ENCODE peak calls at places on chromosomes 13 and 19, in five cellular contexts. E is GM12865, N is lower lobe of right lung, X is HepG2, F is GM20000. T is an unnamed sample.

GRCh38 chr19:36497001-36497400 is 7.6 kb upstream of the ZNF566 start:
- DNase-seq in E (no peak), N (no peak), X (no peak), F (no peak), T (no peak)

GRCh38 chr13:40876020-40876738 is 86.8 kb downstream of the SLC25A15 start:
- DNase-seq in E (no peak), N (no peak), X (no peak), F (no peak), T (no peak)

GRCh38 chr19:49357186-49357585 is 5.0 kb downstream of the TEAD2 start:
- DNase-seq in E (no peak), N (no peak), X (no peak), F (no peak), T (no peak)

GRCh38 chr19:45075215-45076028 is 856 bp downstream of the ZNF296 start:
- DNase-seq in E (peak), N (peak), X (peak), F (peak), T (no peak)

GRCh38 chr19:15631817-15632216 is 8.9 kb upstream of the CYP4F3 start:
- DNase-seq in E (peak), N (no peak), X (peak), F (no peak), T (no peak)

GRCh38 chr13:25901460-25902376 is 150.1 kb downstream of the SHISA2 start:
- DNase-seq in E (peak), N (no peak), X (peak), F (peak), T (no peak)

GRCh38 chr19:47309608-47310007 is at the start of gene C5AR1:
- DNase-seq in E (peak), N (peak), X (no peak), F (no peak), T (no peak)

GRCh38 chr13:41199526-41199925 is 5.2 kb upstream of the KBTBD7 start:
- DNase-seq in E (peak), N (no peak), X (no peak), F (peak), T (no peak)

GRCh38 chr13:49353908-49354307 is 90.0 kb downstream of the CAB39L start:
- DNase-seq in E (no peak), N (no peak), X (no peak), F (no peak), T (no peak)

GRCh38 chr13:80245162-80245733 is 95.7 kb downstream of the SPRY2 start:
- DNase-seq in E (no peak), N (no peak), X (no peak), F (no peak), T (no peak)

GRCh38 chr13:86368924-86369323 is 569.7 kb upstream of the SLITRK6 start:
- DNase-seq in E (no peak), N (no peak), X (no peak), F (no peak), T (no peak)

DNA sequence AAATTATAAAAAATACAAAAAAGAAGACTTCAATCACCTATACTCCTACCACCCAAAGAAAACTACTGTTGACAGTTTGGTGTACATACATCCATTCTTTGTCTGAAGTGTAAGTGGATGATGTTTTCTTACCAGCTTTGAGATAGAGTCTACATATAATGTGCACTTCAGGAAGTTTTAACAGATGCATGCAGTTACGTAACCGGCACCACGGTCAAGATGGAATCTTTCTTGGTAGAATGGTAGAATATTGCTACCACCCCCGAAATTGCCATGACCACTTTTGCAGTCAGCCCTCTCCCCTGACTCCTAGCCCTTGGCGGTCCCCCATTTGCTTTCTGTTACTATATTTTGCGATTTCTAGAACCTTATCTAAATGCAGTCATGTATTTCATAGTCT is 1.4 kb downstream of the CUL4A start:
- DNase-seq in E (no peak), N (no peak), X (no peak), F (no peak), T (no peak)
- TF ChIP-seq CTCF in E (no peak), N (no peak), X (no peak), F (no peak), T (no peak)

GRCh38 chr19:30222428-30222873 is 149.7 kb upstream of the ZNF536 start:
- DNase-seq in E (peak), N (no peak), X (no peak), F (peak), T (no peak)

GRCh38 chr19:30224689-30225606 is 147.2 kb upstream of the ZNF536 start:
- DNase-seq in E (no peak), N (no peak), X (no peak), F (no peak), T (no peak)

GRCh38 chr19:30223866-30224688 is 148.1 kb upstream of the ZNF536 start:
- DNase-seq in E (no peak), N (no peak), X (no peak), F (no peak), T (no peak)

GRCh38 chr19:30221176-30221575 is 151.0 kb upstream of the ZNF536 start:
- DNase-seq in E (no peak), N (no peak), X (no peak), F (no peak), T (no peak)

DNA sequence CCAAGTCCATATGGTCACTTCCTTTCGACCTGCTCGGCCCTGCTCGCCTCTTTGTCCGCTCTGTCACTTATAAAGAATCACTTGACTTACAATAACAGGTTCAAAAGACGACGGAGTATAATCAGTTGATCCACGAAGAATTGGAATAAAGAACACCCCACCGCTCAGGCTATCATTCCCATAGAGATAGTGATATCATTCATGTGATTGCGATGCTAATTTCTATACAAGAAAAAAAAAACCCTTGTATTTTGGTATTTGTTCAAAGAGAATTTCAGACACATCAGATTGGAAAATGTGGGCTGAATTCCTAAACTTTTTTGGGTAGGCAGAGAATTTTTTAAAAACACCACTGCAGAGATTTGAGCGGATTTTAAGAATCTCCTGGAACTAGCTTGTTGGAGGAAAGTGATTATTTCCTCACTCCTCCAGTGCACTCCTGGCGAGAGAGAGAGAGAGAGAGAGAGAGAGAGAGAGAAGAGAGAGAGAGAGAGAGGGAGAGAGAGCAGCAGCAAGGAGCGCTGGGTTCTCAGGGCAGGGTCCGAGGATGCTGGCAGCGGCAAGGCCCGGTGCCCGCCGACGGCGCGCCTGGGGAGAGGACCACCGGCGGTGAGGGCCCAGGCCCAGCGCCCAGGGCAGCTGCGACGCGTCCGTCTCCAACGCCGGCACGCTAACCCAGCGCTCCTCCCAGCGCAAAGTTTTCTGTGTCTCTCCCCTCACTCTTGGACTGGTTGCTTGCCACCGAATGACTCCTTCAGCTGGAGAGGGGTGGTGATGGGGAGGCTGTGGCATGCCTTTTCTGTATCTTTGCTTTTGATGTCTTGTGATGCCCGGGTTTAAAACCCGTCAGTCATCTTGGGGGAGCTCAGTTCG is 149.0 kb upstream of the ZNF536 start:
- DNase-seq in E (no peak), N (no peak), X (no peak), F (no peak), T (no peak)
- TF ChIP-seq CTCF in E (no peak), N (no peak), X (no peak), F (no peak), T (no peak)

DNA sequence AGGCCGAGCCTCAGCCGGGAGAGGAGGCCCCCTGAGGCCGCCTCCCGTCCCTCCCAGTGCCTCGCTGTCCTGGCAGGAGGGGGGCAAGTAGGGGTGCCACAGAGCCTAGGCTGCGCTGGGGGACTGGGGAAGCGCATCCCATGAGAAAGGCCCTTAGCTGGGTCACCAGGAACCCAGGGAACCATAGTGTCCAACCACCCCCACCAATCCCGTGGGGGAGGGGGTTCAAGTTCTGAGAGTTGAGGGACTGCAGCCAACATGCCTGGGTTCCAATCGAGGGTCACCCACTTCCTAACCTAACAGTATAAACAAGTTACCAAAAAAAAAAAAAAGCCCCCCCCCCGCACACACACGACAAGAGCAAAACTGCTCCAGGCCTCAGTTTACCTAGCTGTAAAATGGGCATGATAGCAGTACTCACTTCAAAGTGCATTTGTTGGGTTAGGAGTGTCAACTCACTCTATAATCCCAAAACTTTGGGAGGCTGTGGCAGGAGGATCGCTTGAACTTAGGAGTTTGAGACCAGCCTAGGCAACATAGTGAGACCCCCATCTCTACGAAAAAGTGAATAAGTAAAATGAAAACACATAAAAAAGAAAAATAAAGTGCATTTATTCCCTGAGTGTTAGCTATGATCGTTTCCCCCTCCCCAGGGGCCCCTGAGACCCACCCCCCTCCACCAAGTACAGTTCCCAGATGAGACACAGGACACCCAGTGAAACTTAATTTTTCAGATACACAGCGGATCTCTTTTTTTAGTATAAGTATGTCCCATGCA is 28.8 kb upstream of the NANOS3 start:
- DNase-seq in E (no peak), N (no peak), X (no peak), F (no peak), T (no peak)
- TF ChIP-seq CTCF in E (no peak), N (no peak), X (no peak), F (no peak), T (no peak)

GRCh38 chr13:45728759-45729158 is 26.6 kb downstream of the CBY2 start:
- DNase-seq in E (peak), N (no peak), X (peak), F (peak), T (no peak)
- TF ChIP-seq CTCF in E (peak), N (no peak), X (peak), F (peak), T (peak)

GRCh38 chr19:18849838-18850400 is 18.2 kb downstream of the UPF1 start:
- DNase-seq in E (peak), N (no peak), X (no peak), F (no peak), T (no peak)

GRCh38 chr19:18850560-18851375 is 19.0 kb downstream of the UPF1 start:
- DNase-seq in E (no peak), N (no peak), X (no peak), F (no peak), T (no peak)

GRCh38 chr19:18846862-18847515 is 15.2 kb downstream of the UPF1 start:
- DNase-seq in E (peak), N (peak), X (peak), F (peak), T (no peak)

GRCh38 chr19:18847516-18848463 is 16.0 kb downstream of the UPF1 start:
- DNase-seq in E (no peak), N (peak), X (no peak), F (no peak), T (no peak)

DNA sequence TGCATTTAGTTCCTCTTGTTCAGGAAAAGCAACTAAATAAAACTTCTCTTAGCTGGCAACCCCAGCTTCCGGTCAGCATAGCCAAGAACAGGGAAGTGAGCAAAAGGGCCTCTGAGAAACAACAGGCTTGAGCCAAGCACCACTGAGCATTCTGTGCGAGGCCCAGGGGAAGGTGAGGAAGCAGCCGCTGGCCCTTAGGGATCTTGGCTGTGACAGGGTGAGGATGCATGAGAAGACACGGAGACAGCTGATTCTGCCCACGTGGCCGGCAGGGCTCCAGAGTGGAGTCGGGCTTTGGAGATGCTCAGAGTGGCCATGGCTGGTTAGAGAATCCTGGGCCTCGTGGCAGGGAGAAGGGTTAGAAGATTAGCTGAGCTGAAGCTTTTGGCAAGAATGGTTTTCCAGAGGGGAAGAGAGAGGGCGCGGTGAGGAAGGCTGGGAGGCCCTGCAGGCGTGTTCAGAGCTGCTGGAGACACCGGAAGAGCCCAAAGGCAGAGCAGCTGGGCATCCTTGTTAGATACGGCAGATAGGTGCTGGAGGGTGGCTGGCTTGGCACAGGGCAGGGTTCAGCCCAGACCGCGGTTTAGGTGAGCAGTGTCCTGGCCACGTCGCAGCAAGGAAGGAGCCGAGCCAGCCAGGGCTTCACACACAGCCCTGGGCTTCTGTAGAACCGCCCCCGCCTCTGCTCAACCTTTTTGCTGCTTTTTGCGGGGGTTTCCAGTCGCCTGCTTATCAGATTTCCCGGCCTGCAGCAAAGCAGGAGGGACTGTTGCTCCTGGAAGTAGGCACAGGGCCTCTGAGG is 17.3 kb downstream of the UPF1 start:
- DNase-seq in E (peak), N (peak), X (no peak), F (no peak), T (no peak)
- TF ChIP-seq CTCF in E (no peak), N (no peak), X (no peak), F (no peak), T (no peak)

DNA sequence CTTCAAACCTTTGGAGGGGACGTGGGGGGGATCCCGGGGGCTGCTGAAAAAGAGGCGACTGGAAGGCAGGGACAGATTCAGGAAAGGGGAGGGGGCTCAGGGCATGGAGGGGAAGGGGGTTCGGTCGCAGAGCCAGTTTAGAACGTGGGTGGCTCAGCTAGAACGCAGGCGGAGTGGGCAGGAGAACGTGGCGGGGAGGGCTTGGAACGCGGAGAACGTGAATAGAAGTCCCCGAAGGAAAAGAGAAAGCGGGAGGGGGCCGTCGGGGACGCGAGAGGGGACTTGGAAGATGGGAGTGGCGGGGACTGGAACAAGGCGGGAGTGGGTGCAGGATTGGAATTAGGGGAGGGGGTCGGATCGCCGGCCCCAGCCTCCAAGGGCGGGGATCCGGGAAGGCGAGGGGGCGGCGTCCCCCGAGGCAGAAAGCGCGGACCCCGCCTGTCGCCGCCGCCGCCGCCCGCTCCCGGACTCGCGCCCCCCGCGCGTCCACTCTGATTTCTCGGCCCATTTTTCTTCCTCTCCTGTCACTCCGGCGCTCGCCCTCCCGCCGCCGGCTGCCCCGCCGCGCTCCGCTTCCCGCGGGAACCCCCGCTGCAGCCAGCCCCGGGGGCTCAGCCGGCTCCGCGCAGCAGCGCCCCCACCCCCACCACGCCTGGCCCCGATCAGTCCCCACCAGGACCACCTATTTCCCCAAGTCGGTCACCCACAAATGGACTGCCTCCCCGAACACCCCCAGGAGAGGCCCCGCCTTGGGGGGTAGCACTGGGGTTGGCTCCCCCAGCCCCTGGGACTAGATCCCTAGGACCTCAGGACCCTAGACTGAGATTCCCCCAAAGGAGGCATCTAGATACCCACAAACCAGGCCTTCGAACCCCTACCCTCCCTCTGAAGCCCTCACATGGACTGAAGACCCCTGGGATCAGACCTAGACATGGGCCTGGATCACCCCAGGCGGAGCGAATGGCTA is 12.5 kb upstream of the ERFL start:
- DNase-seq in E (peak), N (no peak), X (no peak), F (peak), T (no peak)
- TF ChIP-seq CTCF in E (no peak), N (no peak), X (no peak), F (no peak), T (peak)

DNA sequence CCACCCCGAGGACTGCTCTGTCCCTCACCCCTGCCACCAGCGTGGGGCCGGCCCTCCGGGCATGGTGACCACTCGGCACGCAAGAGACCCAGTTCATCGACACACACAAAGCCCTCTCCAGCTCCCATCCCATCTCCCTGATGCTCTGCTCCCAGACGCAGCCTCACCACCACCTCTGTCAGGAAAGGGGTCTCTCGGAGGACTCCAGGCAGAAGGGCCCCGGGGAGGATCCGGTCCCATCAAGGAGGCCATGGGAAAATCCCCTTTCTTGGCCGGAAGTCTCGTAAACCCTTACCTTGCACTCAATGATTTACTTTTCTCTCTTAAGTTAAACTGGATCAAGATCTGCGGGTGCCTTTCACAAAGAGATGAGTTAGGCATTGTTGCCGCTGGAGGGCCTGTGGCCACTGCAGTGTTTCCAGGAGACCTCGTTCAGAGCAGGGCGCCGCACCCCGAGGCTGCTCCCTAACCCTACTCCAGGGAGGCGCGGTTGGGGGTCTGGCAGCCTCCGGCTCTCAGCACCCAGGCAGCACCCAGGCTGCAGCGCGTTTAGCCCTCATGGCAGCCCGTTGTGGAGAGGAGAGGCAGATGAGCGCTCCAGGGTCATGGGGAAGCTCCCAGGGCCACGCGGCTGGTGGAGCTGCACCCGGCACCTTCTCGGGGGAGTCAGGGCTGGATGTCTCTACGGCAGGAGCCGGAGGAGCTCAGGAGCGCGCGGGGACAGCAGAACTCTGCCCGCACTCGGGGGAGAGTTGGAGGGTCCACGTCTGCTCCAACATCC is 31.0 kb downstream of the C2CD4C start:
- DNase-seq in E (no peak), N (no peak), X (no peak), F (no peak), T (peak)
- TF ChIP-seq CTCF in E (no peak), N (no peak), X (no peak), F (no peak), T (no peak)

GRCh38 chr13:110565296-110565695 is 3.8 kb upstream of the RAB20 start:
- DNase-seq in E (no peak), N (no peak), X (no peak), F (no peak), T (no peak)
- TF ChIP-seq CTCF in E (no peak), N (no peak), X (no peak), F (no peak), T (peak)